ENCODE peak calls at places on chromosomes 4 and X, in five cellular contexts. D is CD8-positive, alpha-beta T cell; R is WERI-Rb-1; V is ovary; M is brain microvascular endothelial cell. C is an unnamed sample.

GRCh38 chr4:150986085-150986484 is 29.0 kb downstream of the LRBA start:
- DNase-seq in D (no peak), R (no peak), V (no peak), M (no peak), C (no peak)

GRCh38 chrX:17584248-17584681 is 153.0 kb upstream of the SCML1 start:
- DNase-seq in D (no peak), R (no peak), V (no peak), M (peak; percentile 32), C (peak; percentile 42)

GRCh38 chr4:118798658-118799057 is 37.3 kb downstream of the SEC24D start:
- DNase-seq in D (no peak), R (no peak), V (no peak), M (no peak), C (no peak)

GRCh38 chr4:7546809-7547367 is 112.2 kb upstream of the PSAPL1 start:
- DNase-seq in D (no peak), R (no peak), V (no peak), M (peak; percentile 30), C (peak; percentile 6)

GRCh38 chr4:160136021-160136420 is 1033.1 kb downstream of the RAPGEF2 start:
- DNase-seq in D (no peak), R (no peak), V (no peak), M (no peak), C (peak; percentile 89)

GRCh38 chr4:39302901-39303300 is 63.3 kb downstream of the RFC1 start:
- DNase-seq in D (no peak), R (no peak), V (no peak), M (no peak), C (no peak)

GRCh38 chr4:8648816-8649630 is 56.5 kb downstream of the CPZ start:
- DNase-seq in D (no peak), R (no peak), V (no peak), M (no peak), C (no peak)

GRCh38 chr4:1990676-1991075 is 18.1 kb downstream of the NELFA start:
- DNase-seq in D (no peak), R (no peak), V (no peak), M (no peak), C (no peak)

GRCh38 chr4:156291317-156291716 is 337.7 kb upstream of the CTSO start:
- DNase-seq in D (no peak), R (no peak), V (no peak), M (peak; percentile 63), C (peak; percentile 73)

GRCh38 chr4:27176400-27176799 is 315.8 kb downstream of the STIM2 start:
- DNase-seq in D (no peak), R (peak; percentile 58), V (no peak), M (no peak), C (peak; percentile 42)

GRCh38 chrX:139759637-139760036 is 51.7 kb upstream of the MCF2 start:
- DNase-seq in D (no peak), R (peak; percentile 9), V (no peak), M (peak; percentile 24), C (peak; percentile 20)

GRCh38 chr4:152073738-152074137 is 312.9 kb upstream of the GATB start:
- DNase-seq in D (no peak), R (no peak), V (no peak), M (no peak), C (peak; percentile 51)

GRCh38 chr4:5079581-5079980 is 28.3 kb downstream of the STK32B start:
- DNase-seq in D (no peak), R (no peak), V (no peak), M (peak; percentile 84), C (no peak)

GRCh38 chr4:138834029-138834428 is 181.6 kb upstream of the NOCT start:
- DNase-seq in D (no peak), R (no peak), V (no peak), M (no peak), C (no peak)

GRCh38 chrX:114599305-114599704 is 15.4 kb downstream of the HTR2C start:
- DNase-seq in D (no peak), R (no peak), V (no peak), M (no peak), C (no peak)

GRCh38 chr4:7651461-7651921 is 216.8 kb upstream of the PSAPL1 start:
- DNase-seq in D (no peak), R (no peak), V (peak; percentile 82), M (peak; percentile 23), C (peak; percentile 32)

GRCh38 chr4:38671594-38671943 is 7.6 kb downstream of the KLF3 start:
- DNase-seq in D (peak; percentile 46), R (no peak), V (no peak), M (no peak), C (no peak)

GRCh38 chr4:22897520-22898108 is 204.9 kb downstream of the GBA3 start:
- DNase-seq in D (no peak), R (peak; percentile 38), V (no peak), M (no peak), C (peak; percentile 18)

GRCh38 chr4:67933755-67934154 is 29.5 kb downstream of the TMPRSS11A start:
- DNase-seq in D (no peak), R (no peak), V (no peak), M (peak; percentile 19), C (peak; percentile 44)

GRCh38 chr4:133154725-133155124 is 5.6 kb downstream of the PCDH10 start:
- DNase-seq in D (no peak), R (peak; percentile 44), V (no peak), M (peak; percentile 49), C (peak; percentile 10)

GRCh38 chr4:114615435-114615834 is 16.8 kb downstream of the UGT8 start:
- DNase-seq in D (no peak), R (no peak), V (no peak), M (no peak), C (peak; percentile 5)

GRCh38 chr4:142567199-142567598 is 278.9 kb downstream of the INPP4B start:
- DNase-seq in D (peak; percentile 30), R (no peak), V (no peak), M (no peak), C (peak; percentile 63)

GRCh38 chr4:70703695-70704332 is 15.5 kb downstream of the UTP3 start:
- DNase-seq in D (no peak), R (peak; percentile 25), V (no peak), M (peak; percentile 21), C (peak; percentile 89)

GRCh38 chrX:69100478-69100877 is 64.8 kb downstream of the PJA1 start:
- DNase-seq in D (no peak), R (no peak), V (no peak), M (no peak), C (no peak)

GRCh38 chrX:108420481-108420880 is 17.7 kb downstream of the COL4A6 start:
- DNase-seq in D (no peak), R (no peak), V (no peak), M (no peak), C (no peak)

DNA sequence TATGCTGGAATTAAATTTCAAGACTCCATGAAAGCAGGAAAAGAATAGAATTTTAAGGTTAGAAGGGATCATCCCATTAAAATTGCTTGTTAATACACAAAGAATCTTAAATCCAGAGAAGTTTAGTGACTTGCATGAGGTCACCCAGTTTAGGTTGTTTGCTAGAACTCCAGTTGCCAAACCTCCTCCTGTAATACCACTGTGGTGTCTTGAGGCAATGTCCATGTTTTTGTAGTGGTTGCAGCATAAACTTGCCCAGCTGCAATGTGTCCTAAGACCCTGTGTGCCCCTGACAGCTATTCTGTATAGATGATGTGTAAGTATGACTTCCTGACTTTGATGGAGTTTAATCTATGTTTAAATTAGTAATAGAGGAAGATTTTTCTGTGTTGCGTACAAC is 6.3 kb downstream of the SFRP2 start:
- DNase-seq in D (no peak), R (no peak), V (no peak), M (no peak), C (no peak)
- H3K27me3 ChIP-seq in D (peaks cover 14% of the 10 kb centered on the region), R (no peaks in the 10 kb centered on the region), V (no peaks in the 10 kb centered on the region), M (peaks cover 26% of the 10 kb centered on the region), C (peaks cover 7% of the 10 kb centered on the region)

GRCh38 chr4:73851293-73851692 is 1.8 kb upstream of the PF4V1 start:
- DNase-seq in D (no peak), R (no peak), V (no peak), M (no peak), C (no peak)

GRCh38 chr4:73855406-73855805 is 2.3 kb downstream of the PF4V1 start:
- DNase-seq in D (no peak), R (no peak), V (no peak), M (no peak), C (peak; percentile 57)

GRCh38 chr4:73852771-73853170 is 325 bp upstream of the PF4V1 start:
- DNase-seq in D (no peak), R (no peak), V (no peak), M (no peak), C (no peak)

GRCh38 chr4:73853718-73854473 is 800 bp downstream of the PF4V1 start:
- DNase-seq in D (no peak), R (no peak), V (no peak), M (no peak), C (no peak)

GRCh38 chr4:73853246-73853704 is at the start of gene PF4V1:
- DNase-seq in D (no peak), R (no peak), V (no peak), M (no peak), C (no peak)
- TF ChIP-seq CTCF in D (no peak), R (no peak), V (no peak), M (peak; percentile 68), C (peak; percentile 57)

DNA sequence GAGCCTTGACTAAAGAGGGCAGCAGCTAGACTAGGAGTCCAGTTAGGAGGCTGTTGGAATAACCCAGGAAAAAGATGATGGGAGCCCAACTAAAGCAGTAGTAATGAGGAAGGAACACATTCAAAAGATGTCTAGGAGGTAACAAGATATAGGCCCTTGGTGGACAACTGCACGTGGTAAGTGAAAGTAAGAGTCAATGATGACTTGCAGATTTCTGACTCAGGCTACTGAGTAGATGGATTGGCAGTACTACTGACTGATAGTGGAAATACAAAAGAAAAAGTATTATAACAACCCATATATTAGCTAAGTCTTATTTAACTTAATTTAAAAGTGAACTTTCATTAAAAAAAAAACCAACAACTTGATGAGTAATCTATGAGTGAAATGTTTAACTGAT is 74.0 kb downstream of the PAK3 start:
- DNase-seq in D (no peak), R (no peak), V (no peak), M (no peak), C (peak; percentile 11)
- H3K27me3 ChIP-seq in D (no peaks in the 10 kb centered on the region), R (no peaks in the 10 kb centered on the region), V (no peaks in the 10 kb centered on the region), M (no peaks in the 10 kb centered on the region), C (no peaks in the 10 kb centered on the region)

DNA sequence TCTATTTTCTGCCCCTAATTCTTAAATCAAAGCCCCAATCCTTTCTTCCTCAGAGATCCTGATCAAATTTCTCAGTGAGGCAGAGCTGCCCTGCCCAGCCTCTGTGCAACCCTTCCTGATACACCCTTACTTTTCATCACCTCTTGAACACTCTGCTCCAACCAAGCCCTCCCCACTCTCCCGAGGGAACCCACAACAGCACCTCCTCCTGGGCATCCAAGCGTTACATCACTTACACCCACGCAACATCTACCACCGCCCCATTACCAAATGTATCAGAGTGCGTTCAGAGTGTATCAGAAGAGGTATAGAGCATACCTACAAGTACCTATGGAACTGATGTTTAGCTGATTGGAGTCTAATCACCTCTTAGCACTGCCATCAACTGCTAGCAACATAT is 186.5 kb downstream of the RAP1GDS1 start:
- DNase-seq in D (peak; percentile 21), R (no peak), V (no peak), M (no peak), C (peak; percentile 68)
- TF ChIP-seq CTCF in D (no peak), R (peak; percentile 33), V (no peak), M (peak; percentile 24), C (peak; percentile 35)

GRCh38 chr4:56531149-56531770 is 25.7 kb downstream of the ARL9 start:
- DNase-seq in D (no peak), R (no peak), V (no peak), M (no peak), C (no peak)
- H3K27me3 ChIP-seq in D (peaks cover 3% of the 10 kb centered on the region), R (no peaks in the 10 kb centered on the region), V (no peaks in the 10 kb centered on the region), M (no peaks in the 10 kb centered on the region), C (peaks cover 3% of the 10 kb centered on the region)